ENCODE peak calls at places on chromosome 20, in six cellular contexts. O is upper lobe of right lung, S is GM23248, Q is SJCRH30, G is SJSA1, Y is psoas muscle. V is an unnamed sample.

GRCh38 chr20:62539646-62540045 is 63.9 kb upstream of the GATA5 start:
- DNase-seq in O (no peak), S (no peak), Q (peak; percentile 67), G (no peak), Y (no peak), V (no peak)

GRCh38 chr20:47740225-47741184 is 44.8 kb downstream of the SULF2 start:
- DNase-seq in O (peak; percentile 73), S (no peak), Q (no peak), G (no peak), Y (peak; percentile 25), V (no peak)

GRCh38 chr20:23630392-23630849 is 7.3 kb downstream of the CST3 start:
- DNase-seq in O (no peak), S (no peak), Q (no peak), G (no peak), Y (no peak), V (no peak)

GRCh38 chr20:46994341-46994740 is 99.7 kb downstream of the EYA2 start:
- DNase-seq in O (no peak), S (no peak), Q (no peak), G (no peak), Y (no peak), V (no peak)

GRCh38 chr20:37543828-37544227 is 16.2 kb upstream of the BLCAP start:
- DNase-seq in O (no peak), S (peak; percentile 72), Q (no peak), G (no peak), Y (no peak), V (no peak)

GRCh38 chr20:46255440-46256104 is 52.7 kb downstream of the CDH22 start:
- DNase-seq in O (peak; percentile 88), S (no peak), Q (peak; percentile 74), G (peak; percentile 1), Y (peak; percentile 61), V (no peak)

GRCh38 chr20:36644032-36644712 is 1.8 kb downstream of the SLA2 start:
- DNase-seq in O (peak; percentile 60), S (no peak), Q (no peak), G (no peak), Y (no peak), V (no peak)

GRCh38 chr20:10495173-10495572 is 60.1 kb downstream of the SLX4IP start:
- DNase-seq in O (no peak), S (no peak), Q (no peak), G (no peak), Y (no peak), V (no peak)

GRCh38 chr20:19275630-19276071 is 63.2 kb downstream of the SLC24A3 start:
- DNase-seq in O (peak; percentile 70), S (peak; percentile 13), Q (no peak), G (no peak), Y (peak; percentile 29), V (no peak)

GRCh38 chr20:44829688-44830087 is 19.3 kb upstream of the RIMS4 start:
- DNase-seq in O (no peak), S (no peak), Q (no peak), G (no peak), Y (no peak), V (no peak)

GRCh38 chr20:33296206-33296605 is 13.2 kb downstream of the BPIFB1 start:
- DNase-seq in O (no peak), S (peak; percentile 54), Q (no peak), G (no peak), Y (no peak), V (no peak)
- H3K9me3 ChIP-seq in O (no peaks in the 10 kb centered on the region), S (no peaks in the 10 kb centered on the region), Q (no peaks in the 10 kb centered on the region), G (no peaks in the 10 kb centered on the region), Y (no peaks in the 10 kb centered on the region), V (no peaks in the 10 kb centered on the region)

GRCh38 chr20:641516-641913 is 11.5 kb downstream of the SRXN1 start:
- DNase-seq in O (no peak), S (peak; percentile 49), Q (peak; percentile 35), G (no peak), Y (no peak), V (no peak)

GRCh38 chr20:645318-646106 is 7.5 kb downstream of the SRXN1 start:
- DNase-seq in O (peak; percentile 81), S (peak; percentile 60), Q (peak; percentile 68), G (peak; percentile 56), Y (peak; percentile 63), V (peak; percentile 82)

GRCh38 chr20:644692-645317 is 8.2 kb downstream of the SRXN1 start:
- DNase-seq in O (no peak), S (no peak), Q (no peak), G (no peak), Y (no peak), V (no peak)

GRCh38 chr20:640674-641515 is 12.1 kb downstream of the SRXN1 start:
- DNase-seq in O (peak; percentile 31), S (no peak), Q (no peak), G (no peak), Y (no peak), V (no peak)

DNA sequence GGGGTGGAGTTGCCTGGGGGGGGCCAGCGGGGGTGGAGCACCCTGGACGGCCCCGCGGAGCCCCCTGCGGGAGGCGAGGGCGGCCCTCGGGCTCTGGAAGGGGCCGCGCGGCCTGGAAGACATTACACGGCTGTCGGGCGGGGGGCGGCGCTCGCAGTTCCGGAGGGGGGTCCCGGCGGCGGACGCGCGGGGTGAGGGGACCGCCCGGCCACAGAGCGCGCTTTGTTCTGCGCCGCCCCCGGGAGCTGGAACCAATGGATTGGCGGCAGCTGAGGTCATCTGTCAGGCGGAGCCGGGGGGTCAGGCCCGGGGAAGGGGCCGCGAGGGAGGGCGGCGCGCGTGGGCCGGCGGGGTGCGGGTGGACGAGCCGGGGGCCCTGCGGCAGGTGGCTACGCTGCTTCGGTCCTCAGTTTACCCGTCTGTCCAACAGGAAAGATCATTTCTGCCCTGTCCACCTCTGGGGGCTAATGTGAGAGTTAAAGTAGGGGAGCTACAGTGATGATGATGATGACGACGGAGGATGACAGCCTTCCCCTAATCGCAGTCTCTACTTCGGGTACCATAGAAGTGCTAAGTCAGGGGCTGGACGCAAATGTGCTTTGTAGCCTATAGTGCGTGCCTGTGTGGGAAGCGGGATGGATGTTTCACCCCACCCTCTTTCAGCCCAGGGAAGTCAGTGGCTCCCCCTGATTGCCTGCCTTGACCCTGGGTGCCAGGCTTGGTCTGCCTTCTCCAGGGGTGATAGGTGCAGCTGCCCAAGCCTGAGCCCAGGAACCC is 10.4 kb downstream of the SRXN1 start:
- DNase-seq in O (no peak), S (peak; percentile 40), Q (peak; percentile 27), G (no peak), Y (no peak), V (no peak)
- H3K4me3 ChIP-seq in O (peak overlapping the region; percentile 40), S (peak overlapping the region; percentile 34), Q (no peak overlapping the region), G (no peak overlapping the region), Y (peak overlapping the region; percentile 51), V (no peak overlapping the region)

DNA sequence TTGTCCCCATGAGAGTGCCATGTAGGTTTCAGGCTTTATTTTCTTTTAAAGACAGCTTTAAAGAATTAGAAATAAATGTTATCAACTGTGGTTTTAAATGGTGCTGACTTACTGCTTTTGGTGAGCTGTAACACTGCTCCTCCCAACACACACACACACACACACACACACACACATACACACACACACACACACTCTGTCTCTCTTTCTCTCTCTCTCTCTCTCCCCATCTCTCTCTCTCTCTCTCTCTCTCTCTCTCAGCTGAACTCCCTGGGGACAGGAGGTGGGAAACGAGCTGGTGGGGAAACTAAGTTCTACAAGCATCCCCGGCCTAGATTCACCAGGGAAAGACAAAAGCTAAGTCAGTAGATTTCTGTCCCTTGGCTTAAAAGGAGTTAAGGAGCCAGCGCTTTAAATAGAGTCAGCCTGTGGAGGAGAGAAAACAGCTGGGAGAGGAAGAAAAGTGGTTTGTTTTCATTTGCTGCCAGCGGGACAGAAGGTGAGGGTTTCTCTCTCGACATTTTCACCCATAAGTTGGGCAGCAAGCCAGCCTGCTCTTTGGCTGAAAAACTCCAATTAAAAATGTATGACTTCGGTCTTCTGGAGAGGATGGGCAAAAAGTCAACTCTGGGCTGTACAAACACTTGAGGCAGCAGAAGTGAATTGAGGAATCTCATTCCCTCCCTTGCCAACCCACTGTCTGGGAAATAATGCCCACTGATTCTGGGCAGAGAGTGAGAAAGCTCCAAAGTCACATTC is 27.4 kb downstream of the CBLN4 start:
- DNase-seq in O (peak; percentile 69), S (no peak), Q (peak; percentile 19), G (no peak), Y (no peak), V (no peak)
- H3K9me3 ChIP-seq in O (no peaks in the 10 kb centered on the region), S (no peaks in the 10 kb centered on the region), Q (no peaks in the 10 kb centered on the region), G (peaks cover 1% of the 10 kb centered on the region), Y (no peaks in the 10 kb centered on the region), V (peaks cover 10% of the 10 kb centered on the region)

GRCh38 chr20:49482173-49482572 is 295 bp downstream of the KCNB1 start:
- DNase-seq in O (no peak), S (no peak), Q (no peak), G (no peak), Y (no peak), V (no peak)
- H3K4me3 ChIP-seq in O (no peak overlapping the region), S (no peak overlapping the region), Q (no peak overlapping the region), G (no peak overlapping the region), Y (peak overlapping the region; percentile 65), V (no peak overlapping the region)

V was measured in iPS DF 6.9.